ENCODE peak calls at places on chromosome 22, in ten cellular contexts. C, Y, O, L, B, G, Z, K, W and M are unnamed samples.

GRCh38 chr22:38729946-38730345 is 24.2 kb downstream of the GTPBP1 start:
- DNase-seq in B (no peak), L (peak), C (no peak), Y (no peak), G (no peak), O (no peak), W (no peak), Z (no peak), K (no peak), M (no peak)

GRCh38 chr22:28799125-28799833 is 1.1 kb downstream of the XBP1 start:
- DNase-seq in W (peak), B (no peak), K (peak), Y (no peak), C (peak), G (peak), Z (peak), O (no peak), L (no peak), M (peak)

GRCh38 chr22:47625531-47626427 is 863.3 kb downstream of the TBC1D22A start:
- DNase-seq in W (no peak), L (no peak), Z (no peak), O (no peak), Y (no peak), B (peak), C (no peak), G (no peak), K (no peak), M (no peak)

GRCh38 chr22:23325183-23325582 is 144.9 kb downstream of the BCR start:
- DNase-seq in O (no peak), Z (no peak), K (no peak), L (no peak), B (no peak), Y (no peak), W (no peak), C (peak), G (no peak), M (no peak)

GRCh38 chr22:27845603-27846100 is 44.1 kb upstream of the MN1 start:
- DNase-seq in B (no peak), Y (no peak), O (no peak), C (no peak), W (no peak), G (no peak), K (no peak), Z (no peak), L (no peak), M (no peak)

GRCh38 chr22:39645532-39645931 is 75.0 kb downstream of the CACNA1I start:
- DNase-seq in Y (no peak), G (no peak), W (no peak), O (no peak), K (no peak), L (no peak), C (no peak), Z (no peak), B (no peak), M (no peak)

GRCh38 chr22:19958083-19959042 is 16.7 kb upstream of the TXNRD2 start:
- DNase-seq in W (peak), L (no peak), O (no peak), G (no peak), B (no peak), Y (no peak), K (no peak), C (no peak), Z (no peak), M (no peak)

GRCh38 chr22:29375436-29376076 is 12.8 kb downstream of the AP1B1 start:
- DNase-seq in B (no peak), Y (no peak), C (no peak), L (no peak), K (peak), O (no peak), G (no peak), W (no peak), Z (no peak), M (no peak)

GRCh38 chr22:33426451-33426850 is 368.3 kb upstream of the SYN3 start:
- DNase-seq in K (no peak), Z (no peak), W (peak), L (no peak), G (no peak), Y (no peak), C (no peak), B (no peak), O (no peak), M (no peak)

GRCh38 chr22:35328472-35328885 is 28.8 kb downstream of the TOM1 start:
- DNase-seq in Z (no peak), W (no peak), B (no peak), C (no peak), Y (no peak), G (no peak), K (no peak), O (no peak), L (no peak), M (no peak)

GRCh38 chr22:46815896-46816721 is 53.7 kb downstream of the TBC1D22A start:
- DNase-seq in B (peak), O (no peak), K (no peak), Y (no peak), C (no peak), W (peak), L (no peak), Z (peak), G (no peak), M (no peak)

GRCh38 chr22:23789638-23790037 is 2.9 kb downstream of the SMARCB1 start:
- DNase-seq in C (no peak), Z (no peak), B (peak), O (no peak), L (no peak), K (no peak), W (no peak), Y (no peak), G (no peak), M (no peak)

GRCh38 chr22:28341001-28341400 is 338.6 kb downstream of the TTC28 start:
- DNase-seq in B (no peak), W (peak), O (no peak), Y (no peak), Z (no peak), L (no peak), C (no peak), K (no peak), G (no peak), M (no peak)

GRCh38 chr22:28669388-28669787 is 10.3 kb downstream of the TTC28 start:
- DNase-seq in G (no peak), O (no peak), B (no peak), L (no peak), W (no peak), K (no peak), Y (no peak), Z (no peak), C (no peak), M (no peak)

GRCh38 chr22:28154856-28155255 is 235.8 kb upstream of the PITPNB start:
- DNase-seq in K (no peak), Y (no peak), W (peak), C (no peak), L (no peak), G (no peak), B (no peak), O (no peak), Z (no peak), M (no peak)

GRCh38 chr22:20076627-20077172 is 3.3 kb upstream of the DGCR8 start:
- DNase-seq in O (no peak), W (no peak), Y (no peak), G (no peak), Z (peak), C (no peak), B (no peak), L (no peak), K (no peak), M (no peak)

GRCh38 chr22:36587289-36588154 is 58.6 kb upstream of the EIF3D start:
- DNase-seq in G (no peak), B (no peak), K (no peak), C (peak), W (peak), O (no peak), L (no peak), Y (no peak), Z (no peak), M (peak)

GRCh38 chr22:49320714-49321476 is 506.8 kb downstream of the BRD1 start:
- DNase-seq in G (no peak), Y (no peak), W (no peak), C (no peak), O (no peak), L (no peak), Z (no peak), K (no peak), B (peak), M (no peak)

GRCh38 chr22:21015051-21016006 is at the start of gene P2RX6:
- DNase-seq in G (no peak), L (no peak), C (no peak), Z (peak), K (no peak), O (no peak), W (peak), Y (no peak), B (no peak), M (no peak)

GRCh38 chr22:50672471-50673230 is at the start of gene SHANK3:
- DNase-seq in W (no peak), K (no peak), O (no peak), G (no peak), L (no peak), B (peak), Y (no peak), C (no peak), Z (peak), M (no peak)

GRCh38 chr22:39543095-39543494 is 10.5 kb upstream of the RPS19BP1 start:
- DNase-seq in O (no peak), C (peak), W (no peak), Z (peak), Y (no peak), K (peak), G (no peak), L (peak), B (no peak), M (no peak)

GRCh38 chr22:21080435-21081137 is 34.8 kb downstream of the LRRC74B start:
- DNase-seq in L (no peak), B (no peak), W (no peak), C (no peak), G (no peak), O (no peak), K (no peak), Z (no peak), Y (no peak), M (no peak)